ENCODE peak calls at places on chromosome 10, in eight cellular contexts. One of them, this sample, is unnamed.

GRCh38 chr10:94088926-94089381 is 95.2 kb downstream of the PLCE1 start:
- DNase-seq in mesendoderm: no peak
- DNase-seq in CD8-positive, alpha-beta memory T cell: no peak
- DNase-seq in endothelial cell: no peak
- DNase-seq in EH: peak; percentile 48
- DNase-seq in renal cortical epithelial cell: no peak
- DNase-seq in neural crest cell: no peak
- DNase-seq in astrocyte of the hippocampus: peak; percentile 44
- DNase-seq in this sample: peak; percentile 42

GRCh38 chr10:79561257-79561656 is 1.1 kb upstream of the SFTPA2 start:
- DNase-seq in mesendoderm: no peak
- DNase-seq in astrocyte of the hippocampus: no peak
- DNase-seq in neural crest cell: no peak
- DNase-seq in renal cortical epithelial cell: no peak
- DNase-seq in endothelial cell: no peak
- DNase-seq in EH: no peak
- DNase-seq in CD8-positive, alpha-beta memory T cell: no peak
- DNase-seq in this sample: no peak

GRCh38 chr10:18400911-18401260 is 250.5 kb downstream of the NSUN6 start:
- DNase-seq in CD8-positive, alpha-beta memory T cell: no peak
- DNase-seq in endothelial cell: peak; percentile 22
- DNase-seq in renal cortical epithelial cell: no peak
- DNase-seq in mesendoderm: peak; percentile 34
- DNase-seq in EH: no peak
- DNase-seq in neural crest cell: peak; percentile 11
- DNase-seq in astrocyte of the hippocampus: peak; percentile 34
- DNase-seq in this sample: peak; percentile 35

GRCh38 chr10:31961675-31962074 is 33.0 kb upstream of the ARHGAP12 start:
- DNase-seq in mesendoderm: no peak
- DNase-seq in renal cortical epithelial cell: peak; percentile 72
- DNase-seq in astrocyte of the hippocampus: peak; percentile 72
- DNase-seq in CD8-positive, alpha-beta memory T cell: no peak
- DNase-seq in neural crest cell: no peak
- DNase-seq in endothelial cell: no peak
- DNase-seq in EH: peak; percentile 90
- DNase-seq in this sample: no peak

GRCh38 chr10:58137813-58138212 is 129.9 kb downstream of the IPMK start:
- DNase-seq in EH: no peak
- DNase-seq in mesendoderm: no peak
- DNase-seq in neural crest cell: no peak
- DNase-seq in astrocyte of the hippocampus: peak; percentile 74
- DNase-seq in renal cortical epithelial cell: peak; percentile 94
- DNase-seq in CD8-positive, alpha-beta memory T cell: no peak
- DNase-seq in endothelial cell: no peak
- DNase-seq in this sample: no peak

GRCh38 chr10:97490592-97490991 is 7.6 kb downstream of the MMS19 start:
- DNase-seq in CD8-positive, alpha-beta memory T cell: no peak
- DNase-seq in neural crest cell: no peak
- DNase-seq in EH: no peak
- DNase-seq in astrocyte of the hippocampus: no peak
- DNase-seq in renal cortical epithelial cell: no peak
- DNase-seq in endothelial cell: no peak
- DNase-seq in mesendoderm: no peak
- DNase-seq in this sample: no peak

GRCh38 chr10:110222896-110223675 is 15.7 kb downstream of the MXI1 start:
- DNase-seq in neural crest cell: no peak
- DNase-seq in CD8-positive, alpha-beta memory T cell: no peak
- DNase-seq in mesendoderm: no peak
- DNase-seq in astrocyte of the hippocampus: no peak
- DNase-seq in renal cortical epithelial cell: no peak
- DNase-seq in endothelial cell: no peak
- DNase-seq in EH: no peak
- DNase-seq in this sample: no peak

GRCh38 chr10:90378524-90379076 is 479.2 kb downstream of the HTR7 start:
- DNase-seq in endothelial cell: no peak
- DNase-seq in renal cortical epithelial cell: no peak
- DNase-seq in EH: peak; percentile 13
- DNase-seq in CD8-positive, alpha-beta memory T cell: no peak
- DNase-seq in neural crest cell: no peak
- DNase-seq in mesendoderm: no peak
- DNase-seq in astrocyte of the hippocampus: no peak
- DNase-seq in this sample: no peak

GRCh38 chr10:102714621-102715455 is at the start of gene SFXN2:
- DNase-seq in endothelial cell: no peak
- DNase-seq in renal cortical epithelial cell: no peak
- DNase-seq in neural crest cell: no peak
- DNase-seq in astrocyte of the hippocampus: no peak
- DNase-seq in mesendoderm: no peak
- DNase-seq in CD8-positive, alpha-beta memory T cell: peak; percentile 27
- DNase-seq in EH: no peak
- DNase-seq in this sample: peak; percentile 55

GRCh38 chr10:93916257-93917063 is 22.7 kb downstream of the SLC35G1 start:
- DNase-seq in mesendoderm: peak; percentile 60
- DNase-seq in CD8-positive, alpha-beta memory T cell: no peak
- DNase-seq in EH: peak; percentile 52
- DNase-seq in renal cortical epithelial cell: peak; percentile 68
- DNase-seq in endothelial cell: no peak
- DNase-seq in astrocyte of the hippocampus: peak; percentile 66
- DNase-seq in neural crest cell: no peak
- DNase-seq in this sample: peak; percentile 56

GRCh38 chr10:103632247-103632642 is 138.7 kb downstream of the NEURL1 start:
- DNase-seq in EH: no peak
- DNase-seq in renal cortical epithelial cell: no peak
- DNase-seq in endothelial cell: no peak
- DNase-seq in astrocyte of the hippocampus: no peak
- DNase-seq in mesendoderm: no peak
- DNase-seq in neural crest cell: no peak
- DNase-seq in CD8-positive, alpha-beta memory T cell: no peak
- DNase-seq in this sample: no peak

GRCh38 chr10:517236-517635 is 172.2 kb downstream of the DIP2C start:
- DNase-seq in CD8-positive, alpha-beta memory T cell: no peak
- DNase-seq in mesendoderm: no peak
- DNase-seq in astrocyte of the hippocampus: no peak
- DNase-seq in renal cortical epithelial cell: no peak
- DNase-seq in EH: no peak
- DNase-seq in neural crest cell: no peak
- DNase-seq in endothelial cell: no peak
- DNase-seq in this sample: no peak

GRCh38 chr10:113493943-113494342 is 58.9 kb upstream of the HABP2 start:
- DNase-seq in astrocyte of the hippocampus: no peak
- DNase-seq in EH: peak; percentile 80
- DNase-seq in mesendoderm: no peak
- DNase-seq in endothelial cell: no peak
- DNase-seq in CD8-positive, alpha-beta memory T cell: no peak
- DNase-seq in neural crest cell: no peak
- DNase-seq in renal cortical epithelial cell: peak; percentile 15
- DNase-seq in this sample: no peak

GRCh38 chr10:124476043-124476725 is 14.6 kb downstream of the LHPP start:
- DNase-seq in astrocyte of the hippocampus: no peak
- DNase-seq in neural crest cell: no peak
- DNase-seq in EH: no peak
- DNase-seq in endothelial cell: no peak
- DNase-seq in renal cortical epithelial cell: peak; percentile 19
- DNase-seq in CD8-positive, alpha-beta memory T cell: no peak
- DNase-seq in mesendoderm: no peak
- DNase-seq in this sample: peak; percentile 85

GRCh38 chr10:36671607-36672006 is 453.8 kb upstream of the ANKRD30A start:
- DNase-seq in endothelial cell: no peak
- DNase-seq in neural crest cell: no peak
- DNase-seq in renal cortical epithelial cell: no peak
- DNase-seq in EH: peak; percentile 73
- DNase-seq in CD8-positive, alpha-beta memory T cell: no peak
- DNase-seq in mesendoderm: no peak
- DNase-seq in astrocyte of the hippocampus: peak; percentile 56
- DNase-seq in this sample: no peak

GRCh38 chr10:98030093-98030821 is at the start of gene CRTAC1:
- DNase-seq in renal cortical epithelial cell: no peak
- DNase-seq in mesendoderm: peak; percentile 84
- DNase-seq in astrocyte of the hippocampus: peak; percentile 71
- DNase-seq in EH: peak; percentile 12
- DNase-seq in neural crest cell: peak; percentile 69
- DNase-seq in endothelial cell: peak; percentile 70
- DNase-seq in CD8-positive, alpha-beta memory T cell: no peak
- DNase-seq in this sample: peak; percentile 78

GRCh38 chr10:102918817-102919236 is 733 bp downstream of the CNNM2 start:
- DNase-seq in CD8-positive, alpha-beta memory T cell: peak; percentile 10
- DNase-seq in astrocyte of the hippocampus: no peak
- DNase-seq in EH: peak; percentile 31
- DNase-seq in mesendoderm: peak; percentile 43
- DNase-seq in neural crest cell: no peak
- DNase-seq in endothelial cell: no peak
- DNase-seq in renal cortical epithelial cell: no peak
- DNase-seq in this sample: peak; percentile 34

GRCh38 chr10:102773986-102774385 is 30.2 kb downstream of the WBP1L start:
- DNase-seq in CD8-positive, alpha-beta memory T cell: no peak
- DNase-seq in neural crest cell: no peak
- DNase-seq in EH: peak; percentile 21
- DNase-seq in astrocyte of the hippocampus: peak; percentile 64
- DNase-seq in renal cortical epithelial cell: no peak
- DNase-seq in mesendoderm: no peak
- DNase-seq in endothelial cell: no peak
- DNase-seq in this sample: no peak

GRCh38 chr10:123381271-123381670 is 227.1 kb downstream of the BUB3 start:
- DNase-seq in EH: no peak
- DNase-seq in endothelial cell: no peak
- DNase-seq in mesendoderm: no peak
- DNase-seq in CD8-positive, alpha-beta memory T cell: no peak
- DNase-seq in renal cortical epithelial cell: no peak
- DNase-seq in neural crest cell: no peak
- DNase-seq in astrocyte of the hippocampus: peak; percentile 13
- DNase-seq in this sample: no peak

GRCh38 chr10:59240581-59241183 is 64.2 kb downstream of the PHYHIPL start:
- DNase-seq in neural crest cell: peak; percentile 45
- DNase-seq in renal cortical epithelial cell: peak; percentile 38
- DNase-seq in endothelial cell: peak; percentile 38
- DNase-seq in mesendoderm: peak; percentile 40
- DNase-seq in EH: peak; percentile 45
- DNase-seq in astrocyte of the hippocampus: peak; percentile 63
- DNase-seq in CD8-positive, alpha-beta memory T cell: no peak
- DNase-seq in this sample: peak; percentile 55

GRCh38 chr10:43160919-43161251 is 22.6 kb downstream of the CSGALNACT2 start:
- DNase-seq in CD8-positive, alpha-beta memory T cell: no peak
- DNase-seq in endothelial cell: no peak
- DNase-seq in astrocyte of the hippocampus: no peak
- DNase-seq in renal cortical epithelial cell: peak; percentile 77
- DNase-seq in neural crest cell: no peak
- DNase-seq in mesendoderm: no peak
- DNase-seq in EH: no peak
- DNase-seq in this sample: no peak

This sample was measured in hepatocyte.